ENCODE peak calls at places on chromosomes 13 and 19, in four cellular contexts. F is tibial artery; S is CD4-positive, alpha-beta T cell; V is neural crest cell. C is an unnamed sample.

GRCh38 chr19:27773318-27774094 is 1439.4 kb downstream of the UQCRFS1 start:
- DNase-seq in F (no peak), S (no peak), V (no peak), C (no peak)

GRCh38 chr19:46073268-46073922 is 32.6 kb upstream of the IGFL4 start:
- DNase-seq in F (no peak), S (no peak), V (no peak), C (no peak)

GRCh38 chr13:34942732-34943674 is 933 bp downstream of the NBEA start:
- DNase-seq in F (peak; percentile 65), S (no peak), V (peak; percentile 5), C (peak; percentile 28)

GRCh38 chr13:81562598-81562997 is 1221.7 kb upstream of the SPRY2 start:
- DNase-seq in F (no peak), S (no peak), V (no peak), C (no peak)

GRCh38 chr13:107803822-107804495 is 411.4 kb downstream of the LIG4 start:
- DNase-seq in F (no peak), S (no peak), V (no peak), C (no peak)

GRCh38 chr13:94994506-94994905 is 282.2 kb upstream of the SOX21 start:
- DNase-seq in F (no peak), S (no peak), V (no peak), C (no peak)

GRCh38 chr19:42422092-42422575 is 5.1 kb downstream of the LIPE start:
- DNase-seq in F (no peak), S (no peak), V (no peak), C (no peak)

GRCh38 chr13:32669030-32669646 is 82.9 kb downstream of the PDS5B start:
- DNase-seq in F (no peak), S (no peak), V (no peak), C (no peak)

GRCh38 chr19:57063070-57063469 is 56.7 kb upstream of the USP29 start:
- DNase-seq in F (no peak), S (no peak), V (no peak), C (no peak)

GRCh38 chr13:79810671-79811070 is 329.7 kb downstream of the NDFIP2 start:
- DNase-seq in F (no peak), S (no peak), V (no peak), C (no peak)

GRCh38 chr19:12838182-12838890 is at the start of gene MAST1:
- DNase-seq in F (no peak), S (no peak), V (peak; percentile 54), C (peak; percentile 51)

GRCh38 chr19:13241321-13242104 is 91.3 kb downstream of the IER2 start:
- DNase-seq in F (no peak), S (no peak), V (no peak), C (no peak)

GRCh38 chr19:35223084-35223790 is 5.3 kb downstream of the FAM187B start:
- DNase-seq in F (no peak), S (no peak), V (no peak), C (no peak)

GRCh38 chr19:46670874-46671273 is 9.9 kb upstream of the DACT3 start:
- DNase-seq in F (no peak), S (no peak), V (no peak), C (no peak)

GRCh38 chr19:12695997-12696365 is 450 bp downstream of the FBXW9 start:
- DNase-seq in F (no peak), S (no peak), V (no peak), C (no peak)

GRCh38 chr19:10000171-10000826 is 10.0 kb downstream of the COL5A3 start:
- DNase-seq in F (peak; percentile 77), S (peak; percentile 52), V (peak; percentile 81), C (peak; percentile 59)
- TF ChIP-seq CTCF in F (peak; percentile 30), S (peak; percentile 75), V (peak; percentile 83), C (peak; percentile 80)

DNA sequence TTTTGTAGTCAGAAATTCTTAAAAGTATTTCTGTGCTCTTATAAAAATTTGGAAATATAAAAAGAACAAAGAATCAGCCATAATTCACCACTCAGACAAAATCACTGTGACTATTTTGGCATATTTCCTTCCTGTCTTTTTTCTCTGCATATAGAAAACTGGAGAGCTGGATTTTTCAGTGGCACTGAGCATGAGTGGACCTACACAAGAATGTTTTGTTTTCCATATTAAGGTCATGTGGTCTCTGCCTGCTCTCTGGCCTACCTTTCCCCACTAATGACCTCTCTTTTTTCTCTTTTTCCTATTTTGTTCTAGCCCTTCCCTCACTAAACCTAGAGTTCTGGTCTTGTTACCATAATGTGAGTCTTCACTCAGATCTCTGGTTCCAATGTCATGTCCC is 17.6 kb upstream of the USP12 start:
- DNase-seq in F (no peak), S (no peak), V (no peak), C (no peak)
- TF ChIP-seq CTCF in F (no peak), S (no peak), V (no peak), C (no peak)

GRCh38 chr19:41364546-41365391 is 820 bp upstream of the B9D2 start:
- DNase-seq in F (no peak), S (no peak), V (no peak), C (no peak)
- TF ChIP-seq CTCF in F (no peak), S (no peak), V (no peak), C (no peak)

DNA sequence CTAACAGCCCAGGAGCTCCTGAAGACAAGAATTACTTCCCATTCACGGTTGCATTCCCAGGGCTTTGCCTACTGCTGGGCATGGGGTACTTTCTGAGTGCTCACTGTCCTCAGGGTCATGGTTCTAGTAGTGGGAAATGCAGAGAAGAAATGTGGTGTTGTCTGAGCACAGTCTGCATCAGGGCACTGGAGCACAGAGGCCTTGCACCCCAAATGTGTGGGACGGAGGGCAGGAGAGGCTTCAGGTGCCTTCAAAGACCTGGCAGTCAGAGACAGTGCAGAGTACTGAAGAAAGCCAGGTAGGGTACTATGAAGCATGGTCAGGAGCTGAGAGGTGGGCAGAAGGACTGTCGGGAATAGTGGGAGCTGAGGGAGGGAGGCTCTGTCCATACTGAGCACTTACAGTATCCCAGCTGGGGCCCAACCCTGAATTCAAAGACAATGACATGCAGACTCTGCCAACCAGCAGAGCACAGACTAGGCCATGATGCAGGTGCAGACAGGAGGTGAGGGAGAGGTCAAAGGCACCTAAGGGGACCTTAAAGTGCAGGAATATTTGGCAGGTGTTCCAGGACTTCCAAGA is 144.4 kb downstream of the USP12 start:
- DNase-seq in F (no peak), S (no peak), V (no peak), C (no peak)
- TF ChIP-seq CTCF in F (no peak), S (no peak), V (no peak), C (no peak)

C was measured in progenitor cell of endocrine pancreas.